ENCODE peak calls at places on chromosomes 11 and 22, in four cellular contexts. One of them, this sample, is unnamed.

GRCh38 chr11:28524098-28524497 is 415.9 kb downstream of the METTL15 start:
- DNase-seq in thoracic aorta: no peak
- DNase-seq in HL-60: no peak
- DNase-seq in pancreas: no peak
- DNase-seq in this sample: no peak

GRCh38 chr11:61694971-61695706 is 14.9 kb downstream of the DAGLA start:
- DNase-seq in thoracic aorta: no peak
- DNase-seq in HL-60: no peak
- DNase-seq in pancreas: no peak
- DNase-seq in this sample: no peak

GRCh38 chr11:100687630-100688395 is 725 bp downstream of the ARHGAP42 start:
- DNase-seq in HL-60: peak
- DNase-seq in pancreas: no peak
- DNase-seq in thoracic aorta: no peak
- DNase-seq in this sample: peak

GRCh38 chr22:45208993-45209838 is 31.5 kb downstream of the KIAA0930 start:
- DNase-seq in thoracic aorta: peak
- DNase-seq in pancreas: peak
- DNase-seq in HL-60: no peak
- DNase-seq in this sample: peak

GRCh38 chr11:92810423-92810822 is 159.0 kb upstream of the MTNR1B start:
- DNase-seq in HL-60: no peak
- DNase-seq in pancreas: no peak
- DNase-seq in thoracic aorta: no peak
- DNase-seq in this sample: no peak

GRCh38 chr22:22979954-22980353 is 90.4 kb upstream of the GNAZ start:
- DNase-seq in HL-60: no peak
- DNase-seq in thoracic aorta: no peak
- DNase-seq in pancreas: no peak
- DNase-seq in this sample: no peak

GRCh38 chr11:131845255-131845654 is 474.8 kb downstream of the NTM start:
- DNase-seq in pancreas: no peak
- DNase-seq in thoracic aorta: no peak
- DNase-seq in HL-60: no peak
- DNase-seq in this sample: no peak

GRCh38 chr22:27972732-27973698 is 54.0 kb upstream of the PITPNB start:
- DNase-seq in pancreas: no peak
- DNase-seq in HL-60: no peak
- DNase-seq in thoracic aorta: no peak
- DNase-seq in this sample: no peak

GRCh38 chr11:6655790-6656580 is at the start of gene DCHS1:
- DNase-seq in thoracic aorta: no peak
- DNase-seq in HL-60: no peak
- DNase-seq in pancreas: no peak
- DNase-seq in this sample: no peak
- H3K27ac ChIP-seq in thoracic aorta: peak
- H3K27ac ChIP-seq in HL-60: no peak
- H3K27ac ChIP-seq in pancreas: no peak
- H3K27ac ChIP-seq in this sample: no peak

GRCh38 chr11:112227002-112227401 is 774 bp downstream of the PTS start:
- DNase-seq in HL-60: no peak
- DNase-seq in pancreas: no peak
- DNase-seq in thoracic aorta: no peak
- DNase-seq in this sample: no peak

GRCh38 chr11:112228706-112229105 is 2.5 kb downstream of the PTS start:
- DNase-seq in thoracic aorta: no peak
- DNase-seq in pancreas: no peak
- DNase-seq in HL-60: no peak
- DNase-seq in this sample: no peak

GRCh38 chr11:112229746-112230433 is 3.7 kb downstream of the PTS start:
- DNase-seq in pancreas: no peak
- DNase-seq in HL-60: no peak
- DNase-seq in thoracic aorta: no peak
- DNase-seq in this sample: no peak

GRCh38 chr11:112227471-112227870 is 1.2 kb downstream of the PTS start:
- DNase-seq in thoracic aorta: no peak
- DNase-seq in HL-60: no peak
- DNase-seq in pancreas: no peak
- DNase-seq in this sample: no peak

GRCh38 chr11:112229159-112229558 is 2.9 kb downstream of the PTS start:
- DNase-seq in pancreas: no peak
- DNase-seq in HL-60: no peak
- DNase-seq in thoracic aorta: no peak
- DNase-seq in this sample: no peak
- H3K27ac ChIP-seq in pancreas: no peak
- H3K27ac ChIP-seq in HL-60: no peak
- H3K27ac ChIP-seq in thoracic aorta: no peak
- H3K27ac ChIP-seq in this sample: no peak

GRCh38 chr11:110522456-110522855 is 92.7 kb downstream of the FDX1 start:
- DNase-seq in pancreas: no peak
- DNase-seq in thoracic aorta: no peak
- DNase-seq in HL-60: peak
- DNase-seq in this sample: no peak
- H3K27ac ChIP-seq in pancreas: no peak
- H3K27ac ChIP-seq in thoracic aorta: no peak
- H3K27ac ChIP-seq in HL-60: peak
- H3K27ac ChIP-seq in this sample: no peak

GRCh38 chr11:70201876-70202861 is 927 bp upstream of the FADD start:
- DNase-seq in HL-60: peak
- DNase-seq in pancreas: no peak
- DNase-seq in thoracic aorta: no peak
- DNase-seq in this sample: peak
- H3K27ac ChIP-seq in HL-60: peak
- H3K27ac ChIP-seq in pancreas: peak
- H3K27ac ChIP-seq in thoracic aorta: no peak
- H3K27ac ChIP-seq in this sample: no peak

DNA sequence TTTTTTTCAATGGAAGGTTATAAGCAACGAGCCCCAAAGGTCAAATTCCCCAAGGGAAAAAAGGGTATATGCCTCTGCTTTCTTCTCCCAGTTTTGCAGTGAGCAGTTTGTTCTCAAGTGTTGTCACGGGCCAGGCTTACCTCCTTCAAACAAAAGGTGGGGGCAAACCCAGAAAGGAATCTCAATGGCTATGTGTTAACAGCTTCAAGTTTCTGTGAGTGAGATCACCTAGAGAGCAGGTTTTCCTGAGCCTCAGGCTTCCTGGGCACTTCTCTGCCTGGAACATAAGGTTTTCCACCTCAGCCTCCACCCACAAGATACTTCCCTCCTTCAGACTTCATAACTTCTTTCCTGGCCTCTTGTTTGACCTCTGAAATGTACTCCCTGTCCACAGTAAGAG is 38.2 kb upstream of the NAV2 start:
- DNase-seq in thoracic aorta: no peak
- DNase-seq in pancreas: no peak
- DNase-seq in HL-60: no peak
- DNase-seq in this sample: no peak
- H3K27ac ChIP-seq in thoracic aorta: peak
- H3K27ac ChIP-seq in pancreas: no peak
- H3K27ac ChIP-seq in HL-60: no peak
- H3K27ac ChIP-seq in this sample: no peak

GRCh38 chr11:1760351-1761109 is 3.2 kb downstream of the CTSD start:
- DNase-seq in thoracic aorta: peak
- DNase-seq in HL-60: no peak
- DNase-seq in pancreas: peak
- DNase-seq in this sample: no peak
- H3K27ac ChIP-seq in thoracic aorta: peak
- H3K27ac ChIP-seq in HL-60: peak
- H3K27ac ChIP-seq in pancreas: peak
- H3K27ac ChIP-seq in this sample: no peak

DNA sequence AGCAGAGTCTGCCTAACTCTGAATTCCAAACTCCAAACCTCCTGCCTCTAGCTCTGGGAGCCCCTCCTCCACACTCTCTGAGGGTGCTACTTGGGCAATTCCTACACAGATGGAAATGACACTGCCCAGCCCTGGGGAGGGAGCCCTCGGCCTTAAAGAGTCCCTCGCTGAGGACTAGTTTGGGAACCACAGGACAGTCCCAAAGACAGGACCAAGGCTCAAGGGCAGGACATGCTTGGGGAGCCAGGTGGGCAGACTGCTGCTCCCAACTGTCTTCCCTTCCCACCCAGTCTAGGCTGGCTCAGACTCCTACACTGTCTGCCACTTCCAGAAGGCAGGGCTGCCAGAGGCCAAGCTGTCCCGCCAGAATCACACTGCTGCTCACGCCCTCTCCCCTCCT is 9.9 kb downstream of the ARRB1 start:
- DNase-seq in thoracic aorta: no peak
- DNase-seq in pancreas: peak
- DNase-seq in HL-60: peak
- DNase-seq in this sample: no peak
- H3K27ac ChIP-seq in thoracic aorta: no peak
- H3K27ac ChIP-seq in pancreas: peak
- H3K27ac ChIP-seq in HL-60: peak
- H3K27ac ChIP-seq in this sample: no peak

GRCh38 chr11:44754876-44755552 is 28.3 kb downstream of the TSPAN18 start:
- DNase-seq in thoracic aorta: no peak
- DNase-seq in HL-60: no peak
- DNase-seq in pancreas: no peak
- DNase-seq in this sample: no peak
- H3K27ac ChIP-seq in thoracic aorta: no peak
- H3K27ac ChIP-seq in HL-60: no peak
- H3K27ac ChIP-seq in pancreas: no peak
- H3K27ac ChIP-seq in this sample: no peak

DNA sequence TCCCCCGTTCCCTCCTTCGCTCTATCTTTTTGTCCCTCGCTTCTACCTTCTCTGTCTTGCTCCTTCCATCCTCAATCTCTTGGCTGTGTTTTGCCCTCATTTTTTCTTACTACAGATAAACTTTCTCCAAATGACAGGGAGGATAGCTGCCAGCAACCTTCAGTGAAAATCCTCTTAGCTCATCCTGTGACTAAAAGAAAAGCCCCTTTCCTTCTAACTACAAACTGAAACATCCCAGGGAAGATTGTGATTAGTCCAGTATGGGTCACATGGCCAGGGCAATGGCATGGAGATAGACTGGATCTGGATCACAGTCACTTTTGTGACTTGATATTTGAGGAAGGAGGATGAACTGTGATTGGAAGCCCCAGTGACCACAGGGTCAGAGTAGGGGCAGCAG is 10.4 kb downstream of the SPON1 start:
- DNase-seq in pancreas: no peak
- DNase-seq in HL-60: no peak
- DNase-seq in thoracic aorta: no peak
- DNase-seq in this sample: no peak
- H3K27ac ChIP-seq in pancreas: no peak
- H3K27ac ChIP-seq in HL-60: no peak
- H3K27ac ChIP-seq in thoracic aorta: peak
- H3K27ac ChIP-seq in this sample: no peak

GRCh38 chr22:33542153-33542552 is 378.1 kb downstream of the LARGE1 start:
- DNase-seq in HL-60: no peak
- DNase-seq in pancreas: no peak
- DNase-seq in thoracic aorta: no peak
- DNase-seq in this sample: no peak

GRCh38 chr22:33542722-33543121 is 377.6 kb downstream of the LARGE1 start:
- DNase-seq in pancreas: no peak
- DNase-seq in thoracic aorta: no peak
- DNase-seq in HL-60: no peak
- DNase-seq in this sample: no peak

GRCh38 chr22:33538277-33538885 is 381.9 kb downstream of the LARGE1 start:
- DNase-seq in HL-60: no peak
- DNase-seq in pancreas: no peak
- DNase-seq in thoracic aorta: no peak
- DNase-seq in this sample: no peak

GRCh38 chr22:33539202-33539901 is 380.9 kb downstream of the LARGE1 start:
- DNase-seq in pancreas: no peak
- DNase-seq in thoracic aorta: no peak
- DNase-seq in HL-60: no peak
- DNase-seq in this sample: no peak

DNA sequence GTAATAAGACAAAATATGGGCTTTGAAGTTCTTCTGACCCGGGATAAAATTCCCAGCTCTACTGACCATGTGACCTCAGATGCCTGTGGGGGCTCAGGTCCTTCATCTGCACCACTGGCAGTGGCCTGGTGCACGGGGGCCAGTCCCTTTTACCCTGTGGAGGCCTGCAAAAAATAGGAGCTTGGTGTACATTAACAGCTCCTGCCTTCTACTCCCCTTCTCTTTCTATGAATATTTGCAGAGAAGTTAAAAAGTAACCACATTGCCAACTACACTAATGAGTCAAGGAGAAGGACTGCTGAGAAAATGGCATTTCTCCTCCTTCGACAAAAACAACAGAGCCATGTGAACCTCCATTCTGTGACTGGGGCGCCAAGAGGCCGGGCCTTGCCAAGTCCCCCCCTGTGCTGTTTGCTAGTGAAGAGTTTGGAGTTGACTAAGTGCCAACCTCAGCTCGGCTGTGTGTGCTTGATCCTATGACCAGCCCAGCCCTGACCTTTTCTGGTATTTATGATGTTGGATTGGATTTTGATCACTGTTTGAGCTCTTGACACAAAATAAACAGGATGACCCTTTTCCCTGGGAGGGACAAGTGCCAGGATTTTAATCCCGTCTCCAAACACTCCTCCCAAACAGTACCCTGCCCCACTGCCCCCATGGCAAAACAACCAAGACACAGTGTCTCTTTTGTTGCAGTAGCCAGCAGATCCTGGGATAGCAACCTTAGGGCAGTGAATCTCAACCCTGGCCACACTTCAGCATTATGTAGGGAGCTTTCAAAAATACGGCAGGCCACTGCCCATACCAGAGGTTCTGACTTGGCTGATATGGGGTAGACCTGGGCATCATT is 380.1 kb downstream of the LARGE1 start:
- DNase-seq in HL-60: no peak
- DNase-seq in pancreas: peak
- DNase-seq in thoracic aorta: peak
- DNase-seq in this sample: no peak
- H3K27ac ChIP-seq in HL-60: no peak
- H3K27ac ChIP-seq in pancreas: peak
- H3K27ac ChIP-seq in thoracic aorta: no peak
- H3K27ac ChIP-seq in this sample: no peak

This sample was measured in Karpas-422.